ENCODE peak calls at places on chromosomes 6 and 20, in nine cellular contexts. I, A, Y, H, P, O, D, R and V are unnamed samples.

GRCh38 chr6:76814496-76815458 is 648.5 kb downstream of the HTR1B start:
- DNase-seq in A (peak; percentile 15), R (no peak), Y (no peak), I (no peak), D (no peak), P (no peak), H (no peak), O (no peak), V (no peak)

GRCh38 chr20:38127011-38127621 is 38.0 kb downstream of the TGM2 start:
- DNase-seq in A (peak; percentile 85), I (peak; percentile 69), H (peak; percentile 28), P (peak; percentile 59), D (peak; percentile 73), Y (no peak), O (no peak), R (peak; percentile 26), V (no peak)

GRCh38 chr6:117545161-117545595 is 57.1 kb downstream of the GOPC start:
- DNase-seq in A (no peak), I (peak; percentile 60), R (no peak), H (no peak), P (no peak), O (no peak), D (no peak), Y (no peak), V (no peak)

GRCh38 chr6:14472964-14473363 is 355.4 kb downstream of the CD83 start:
- DNase-seq in P (no peak), D (no peak), H (no peak), Y (no peak), R (no peak), I (no peak), O (no peak), A (peak; percentile 72), V (no peak)

GRCh38 chr6:105346052-105346451 is 56.8 kb downstream of the PREP start:
- DNase-seq in R (no peak), A (peak; percentile 81), P (no peak), Y (no peak), O (no peak), D (no peak), H (no peak), I (no peak), V (no peak)

GRCh38 chr6:165889636-165890403 is 226.8 kb upstream of the PDE10A start:
- DNase-seq in H (no peak), O (no peak), D (peak; percentile 42), I (no peak), P (no peak), Y (no peak), A (peak; percentile 74), R (no peak), V (peak; percentile 58)

GRCh38 chr6:18501313-18502013 is 114.3 kb downstream of the RNF144B start:
- DNase-seq in D (peak; percentile 19), O (no peak), I (no peak), A (peak; percentile 70), R (peak; percentile 41), Y (no peak), H (peak; percentile 20), P (peak; percentile 75), V (no peak)

GRCh38 chr6:139334791-139335446 is 39.5 kb downstream of the CITED2 start:
- DNase-seq in P (no peak), O (no peak), D (no peak), I (no peak), A (peak; percentile 99), R (peak; percentile 64), H (no peak), Y (no peak), V (no peak)

GRCh38 chr20:45626540-45626939 is 3.0 kb upstream of the WFDC10A start:
- DNase-seq in H (no peak), D (no peak), Y (no peak), O (no peak), I (no peak), R (no peak), P (no peak), A (no peak), V (no peak)

GRCh38 chr6:30826961-30827342 is 57.4 kb upstream of the DDR1 start:
- DNase-seq in D (no peak), A (peak; percentile 26), I (peak; percentile 59), R (no peak), Y (peak; percentile 41), O (no peak), P (no peak), H (no peak), V (peak; percentile 35)

GRCh38 chr6:22363966-22364296 is 67.1 kb upstream of the PRL start:
- DNase-seq in D (no peak), A (no peak), H (no peak), P (no peak), I (no peak), Y (no peak), O (no peak), R (no peak), V (no peak)

GRCh38 chr6:85803721-85804120 is 161.0 kb upstream of the SYNCRIP start:
- DNase-seq in I (no peak), A (no peak), D (no peak), R (no peak), Y (no peak), P (no peak), O (no peak), H (no peak), V (no peak)

GRCh38 chr20:7085448-7085847 is 318.0 kb downstream of the BMP2 start:
- DNase-seq in A (no peak), R (no peak), Y (no peak), P (no peak), H (no peak), O (no peak), D (no peak), I (no peak), V (no peak)

DNA sequence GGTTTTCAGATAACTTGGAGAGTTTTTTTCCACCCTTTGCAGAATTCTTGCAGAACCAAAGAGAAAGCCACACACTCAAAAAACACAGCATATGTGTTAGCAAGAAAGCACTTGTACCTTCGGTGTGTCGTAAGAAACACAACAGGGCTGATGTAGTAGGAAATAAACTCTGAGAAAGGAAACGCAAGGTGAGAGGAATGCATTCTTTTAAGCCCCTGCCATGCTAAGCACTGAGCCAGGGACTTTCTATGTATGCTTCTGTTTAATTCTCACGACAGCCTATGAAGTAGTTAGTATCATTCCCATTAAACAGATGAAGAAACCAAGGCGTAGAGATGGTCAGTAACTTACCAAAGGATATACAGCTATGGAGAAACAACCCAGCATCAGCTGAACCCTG is 23.1 kb downstream of the NEDD9 start:
- DNase-seq in H (no peak), O (no peak), P (no peak), R (no peak), D (no peak), Y (no peak), A (no peak), I (no peak), V (no peak)
- H3K36me3 ChIP-seq in H (no peaks in the 10 kb centered on the region), O (peaks cover 7% of the 10 kb centered on the region), P (peaks cover 80% of the 10 kb centered on the region), R (peaks cover 21% of the 10 kb centered on the region), D (no peaks in the 10 kb centered on the region), Y (no peaks in the 10 kb centered on the region), A (no peaks in the 10 kb centered on the region), I (peaks cover 20% of the 10 kb centered on the region), V (peaks cover 10% of the 10 kb centered on the region)

DNA sequence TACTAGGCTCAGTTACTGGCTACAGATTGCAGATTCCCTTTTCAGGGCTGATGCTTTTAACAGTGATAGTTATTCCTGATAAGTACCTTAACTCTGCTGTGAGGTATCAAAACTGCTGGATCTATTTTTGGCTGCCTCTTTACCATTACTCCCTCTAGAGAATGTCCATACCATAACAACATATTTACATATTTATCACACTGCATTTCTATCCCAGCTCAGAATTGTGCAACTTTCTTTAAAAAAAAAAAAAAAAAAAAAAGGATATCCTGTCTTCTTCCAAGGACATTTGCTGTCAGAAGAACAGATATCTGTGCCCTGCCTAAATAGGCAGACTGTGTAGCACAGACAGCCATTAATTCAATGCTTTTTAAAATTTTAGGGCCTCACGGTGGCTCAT is 94.4 kb downstream of the SSR1 start:
- DNase-seq in A (no peak), D (no peak), P (no peak), Y (no peak), H (no peak), I (no peak), O (no peak), R (no peak), V (no peak)
- H3K36me3 ChIP-seq in A (peaks cover 27% of the 10 kb centered on the region), D (no peaks in the 10 kb centered on the region), P (peaks cover 56% of the 10 kb centered on the region), Y (no peaks in the 10 kb centered on the region), H (no peaks in the 10 kb centered on the region), I (peaks cover 2% of the 10 kb centered on the region), O (peaks cover 51% of the 10 kb centered on the region), R (peaks cover 48% of the 10 kb centered on the region), V (peaks cover 16% of the 10 kb centered on the region)

DNA sequence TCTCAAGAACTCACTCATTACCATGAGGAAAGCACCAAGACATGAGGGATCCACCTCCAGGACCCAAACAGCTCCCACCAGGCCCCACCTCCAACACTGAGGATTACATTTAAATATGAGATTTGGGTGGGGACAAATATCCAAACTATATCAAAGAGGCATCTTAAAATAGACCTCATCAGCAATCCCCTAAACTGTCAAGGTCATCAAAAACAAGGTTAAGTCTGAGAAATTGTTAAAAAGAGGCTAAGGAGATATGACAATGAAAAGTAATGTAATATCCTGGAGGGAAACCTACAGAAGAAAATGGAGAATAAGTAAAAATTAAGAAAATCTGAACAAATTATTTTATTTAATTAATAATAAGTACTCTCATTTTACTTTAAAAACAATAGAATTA is 922.3 kb downstream of the HACE1 start:
- DNase-seq in Y (no peak), D (no peak), A (no peak), R (no peak), I (no peak), H (no peak), P (no peak), O (no peak), V (no peak)
- H3K36me3 ChIP-seq in Y (no peaks in the 10 kb centered on the region), D (no peaks in the 10 kb centered on the region), A (no peaks in the 10 kb centered on the region), R (no peaks in the 10 kb centered on the region), I (no peaks in the 10 kb centered on the region), H (no peaks in the 10 kb centered on the region), P (no peaks in the 10 kb centered on the region), O (no peaks in the 10 kb centered on the region), V (no peaks in the 10 kb centered on the region)

DNA sequence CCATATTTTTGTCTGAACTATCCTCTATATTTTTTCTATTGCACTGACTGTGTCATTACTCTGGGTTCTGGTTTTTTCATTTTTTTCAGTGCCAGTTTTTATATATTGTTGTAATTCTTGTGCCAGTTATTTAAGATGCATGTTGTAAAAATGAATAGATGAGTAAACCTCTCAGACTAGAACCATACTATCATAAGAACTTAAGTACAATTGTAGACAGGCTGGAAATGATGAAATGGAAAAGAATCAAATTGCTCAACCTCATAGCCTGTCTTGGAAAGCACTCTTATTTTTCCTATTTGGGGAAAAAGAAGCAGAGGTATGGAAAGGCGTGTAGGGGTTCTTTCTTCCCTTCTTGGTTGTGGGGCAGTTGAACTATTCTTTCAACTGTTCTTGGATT is 30.2 kb downstream of the PANK2 start:
- DNase-seq in P (no peak), D (no peak), O (no peak), I (no peak), R (no peak), H (no peak), Y (no peak), A (peak; percentile 79), V (no peak)
- H3K36me3 ChIP-seq in P (peaks cover 85% of the 10 kb centered on the region), D (no peaks in the 10 kb centered on the region), O (peaks cover 53% of the 10 kb centered on the region), I (peaks cover 28% of the 10 kb centered on the region), R (peaks cover 66% of the 10 kb centered on the region), H (no peaks in the 10 kb centered on the region), Y (no peaks in the 10 kb centered on the region), A (peaks cover 47% of the 10 kb centered on the region), V (peaks cover 11% of the 10 kb centered on the region)

DNA sequence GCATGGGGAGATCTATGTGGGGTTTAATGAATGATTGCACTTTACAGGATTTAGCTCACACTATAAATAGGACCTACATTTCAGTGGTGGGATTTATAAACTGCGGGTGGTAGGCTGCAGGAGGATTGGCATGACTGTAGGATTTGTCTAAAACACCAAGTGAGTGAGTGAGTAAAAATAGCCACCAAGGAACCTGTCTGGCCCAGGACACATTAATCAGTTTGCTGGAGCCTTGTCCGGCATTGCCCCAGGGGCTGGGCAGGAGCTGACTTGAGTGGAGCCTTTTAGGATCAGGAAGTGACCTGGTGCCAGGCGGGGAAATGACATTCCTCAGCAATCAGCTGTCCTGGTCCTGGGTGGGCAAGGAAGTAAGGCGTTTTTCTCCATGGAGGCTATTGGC is 278.7 kb upstream of the PRND start:
- DNase-seq in D (no peak), Y (peak; percentile 81), A (no peak), R (no peak), P (no peak), H (no peak), I (peak; percentile 56), O (no peak), V (no peak)
- H3K36me3 ChIP-seq in D (no peaks in the 10 kb centered on the region), Y (no peaks in the 10 kb centered on the region), A (no peaks in the 10 kb centered on the region), R (no peaks in the 10 kb centered on the region), P (no peaks in the 10 kb centered on the region), H (no peaks in the 10 kb centered on the region), I (peaks cover 3% of the 10 kb centered on the region), O (no peaks in the 10 kb centered on the region), V (no peaks in the 10 kb centered on the region)